ENCODE peak calls at places on chromosomes 4 and X, in seven cellular contexts. One of them, this sample, is unnamed.

GRCh38 chr4:77175201-77175610 is 18.2 kb downstream of the CCNG2 start:
- DNase-seq in IMR-90: no peak
- DNase-seq in mesenchymal stem cell: no peak
- DNase-seq in neuronal stem cell: peak; percentile 66
- DNase-seq in H9: peak; percentile 84
- DNase-seq in H1: no peak
- DNase-seq in mesendoderm: peak; percentile 90
- DNase-seq in this sample: peak; percentile 56

GRCh38 chr4:38135201-38135600 is 175.0 kb downstream of the PTTG2 start:
- DNase-seq in IMR-90: no peak
- DNase-seq in mesenchymal stem cell: no peak
- DNase-seq in neuronal stem cell: no peak
- DNase-seq in H9: no peak
- DNase-seq in H1: no peak
- DNase-seq in mesendoderm: no peak
- DNase-seq in this sample: no peak

GRCh38 chr4:156774422-156774821 is 197.2 kb downstream of the PDGFC start:
- DNase-seq in IMR-90: peak; percentile 96
- DNase-seq in mesenchymal stem cell: peak; percentile 94
- DNase-seq in neuronal stem cell: no peak
- DNase-seq in H9: no peak
- DNase-seq in H1: no peak
- DNase-seq in mesendoderm: no peak
- DNase-seq in this sample: peak; percentile 32

GRCh38 chr4:112515278-112516075 is 503 bp downstream of the NEUROG2 start:
- DNase-seq in IMR-90: no peak
- DNase-seq in mesenchymal stem cell: peak; percentile 47
- DNase-seq in neuronal stem cell: peak; percentile 42
- DNase-seq in H9: peak; percentile 63
- DNase-seq in H1: peak; percentile 79
- DNase-seq in mesendoderm: peak; percentile 60
- DNase-seq in this sample: peak; percentile 5

GRCh38 chr4:12956026-12956425 is 528.1 kb downstream of the RAB28 start:
- DNase-seq in IMR-90: no peak
- DNase-seq in mesenchymal stem cell: no peak
- DNase-seq in neuronal stem cell: no peak
- DNase-seq in H9: no peak
- DNase-seq in H1: no peak
- DNase-seq in mesendoderm: no peak
- DNase-seq in this sample: no peak

GRCh38 chrX:46653482-46653881 is 79.9 kb downstream of the CHST7 start:
- DNase-seq in IMR-90: peak; percentile 4
- DNase-seq in mesenchymal stem cell: no peak
- DNase-seq in neuronal stem cell: no peak
- DNase-seq in H9: peak; percentile 63
- DNase-seq in H1: peak; percentile 53
- DNase-seq in mesendoderm: peak; percentile 52
- DNase-seq in this sample: peak; percentile 41

GRCh38 chr4:149534779-149535178 is 280.9 kb downstream of the IQCM start:
- DNase-seq in IMR-90: no peak
- DNase-seq in mesenchymal stem cell: no peak
- DNase-seq in neuronal stem cell: no peak
- DNase-seq in H9: no peak
- DNase-seq in H1: no peak
- DNase-seq in mesendoderm: no peak
- DNase-seq in this sample: no peak

GRCh38 chrX:5916945-5917344 is 311.7 kb downstream of the NLGN4X start:
- DNase-seq in IMR-90: no peak
- DNase-seq in mesenchymal stem cell: no peak
- DNase-seq in neuronal stem cell: no peak
- DNase-seq in H9: no peak
- DNase-seq in H1: no peak
- DNase-seq in mesendoderm: peak; percentile 5
- DNase-seq in this sample: no peak

GRCh38 chr4:110198472-110199419 is at the start of gene ELOVL6:
- DNase-seq in IMR-90: peak; percentile 72
- DNase-seq in mesenchymal stem cell: peak; percentile 90
- DNase-seq in neuronal stem cell: peak; percentile 94
- DNase-seq in H9: peak; percentile 91
- DNase-seq in H1: peak; percentile 81
- DNase-seq in mesendoderm: peak; percentile 98
- DNase-seq in this sample: peak; percentile 16

GRCh38 chr4:116070283-116070682 is 956.9 kb upstream of the NDST4 start:
- DNase-seq in IMR-90: no peak
- DNase-seq in mesenchymal stem cell: peak; percentile 6
- DNase-seq in neuronal stem cell: no peak
- DNase-seq in H9: no peak
- DNase-seq in H1: no peak
- DNase-seq in mesendoderm: no peak
- DNase-seq in this sample: no peak

GRCh38 chr4:124903995-124904722 is 191.6 kb upstream of the ANKRD50 start:
- DNase-seq in IMR-90: peak; percentile 68
- DNase-seq in mesenchymal stem cell: peak; percentile 41
- DNase-seq in neuronal stem cell: no peak
- DNase-seq in H9: no peak
- DNase-seq in H1: no peak
- DNase-seq in mesendoderm: no peak
- DNase-seq in this sample: no peak

GRCh38 chrX:111348363-111348927 is 63.5 kb downstream of the DCX start:
- DNase-seq in IMR-90: no peak
- DNase-seq in mesenchymal stem cell: no peak
- DNase-seq in neuronal stem cell: no peak
- DNase-seq in H9: no peak
- DNase-seq in H1: no peak
- DNase-seq in mesendoderm: no peak
- DNase-seq in this sample: no peak

GRCh38 chr4:90641856-90642599 is 514.8 kb downstream of the CCSER1 start:
- DNase-seq in IMR-90: no peak
- DNase-seq in mesenchymal stem cell: no peak
- DNase-seq in neuronal stem cell: no peak
- DNase-seq in H9: no peak
- DNase-seq in H1: no peak
- DNase-seq in mesendoderm: peak; percentile 46
- DNase-seq in this sample: no peak

DNA sequence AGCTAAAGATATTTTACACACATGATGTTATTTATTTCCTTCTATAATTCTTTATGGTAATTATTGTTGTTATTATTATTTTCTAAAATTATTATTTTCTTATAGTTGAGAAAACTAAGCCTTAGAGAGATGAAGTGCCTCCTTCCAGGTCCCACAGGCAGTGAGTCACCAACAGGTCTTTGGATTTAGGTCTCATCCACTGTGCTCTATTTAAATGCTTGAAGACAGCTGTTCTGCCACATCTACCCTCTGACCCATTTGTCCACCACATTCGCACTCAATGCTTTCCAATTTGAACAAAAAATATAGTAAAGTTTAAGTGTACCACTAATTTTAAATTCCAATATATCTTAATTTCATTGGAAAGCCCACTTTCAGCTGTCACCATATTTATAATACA is 566.4 kb downstream of the PPARGC1A start:
- DNase-seq in IMR-90: no peak
- DNase-seq in mesenchymal stem cell: no peak
- DNase-seq in neuronal stem cell: no peak
- DNase-seq in H9: no peak
- DNase-seq in H1: no peak
- DNase-seq in mesendoderm: no peak
- DNase-seq in this sample: no peak
- H4K8ac ChIP-seq in IMR-90: no peak overlapping the region
- H4K8ac ChIP-seq in mesenchymal stem cell: no peak overlapping the region
- H4K8ac ChIP-seq in neuronal stem cell: no peak overlapping the region
- H4K8ac ChIP-seq in H9: no peak overlapping the region
- H4K8ac ChIP-seq in H1: no peak overlapping the region
- H4K8ac ChIP-seq in mesendoderm: no peak overlapping the region
- H4K8ac ChIP-seq in this sample: no peak overlapping the region

GRCh38 chrX:12032082-12032481 is 106.2 kb upstream of the FRMPD4 start:
- DNase-seq in IMR-90: no peak
- DNase-seq in mesenchymal stem cell: no peak
- DNase-seq in neuronal stem cell: no peak
- DNase-seq in H9: no peak
- DNase-seq in H1: no peak
- DNase-seq in mesendoderm: no peak
- DNase-seq in this sample: no peak

GRCh38 chrX:12021708-12022107 is 116.6 kb upstream of the FRMPD4 start:
- DNase-seq in IMR-90: no peak
- DNase-seq in mesenchymal stem cell: no peak
- DNase-seq in neuronal stem cell: no peak
- DNase-seq in H9: no peak
- DNase-seq in H1: no peak
- DNase-seq in mesendoderm: no peak
- DNase-seq in this sample: no peak

DNA sequence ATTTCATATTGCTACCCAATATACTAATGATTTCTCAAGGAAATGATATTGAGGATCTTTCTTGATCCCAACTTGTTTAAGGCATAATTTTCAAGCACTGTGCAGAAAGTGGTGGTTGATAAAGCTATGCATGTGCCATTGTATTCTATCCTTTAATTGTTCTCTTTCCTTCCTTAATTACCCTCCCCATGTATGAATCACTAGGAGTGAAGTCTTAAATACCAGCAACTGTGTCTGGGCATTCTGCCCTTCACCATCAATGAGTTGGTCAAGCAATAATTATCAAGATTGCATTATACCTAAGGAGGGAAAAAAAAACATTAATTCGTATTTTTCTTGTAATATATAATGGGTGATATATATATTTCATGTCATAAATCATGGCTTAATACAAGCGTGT is 111.8 kb upstream of the FRMPD4 start:
- DNase-seq in IMR-90: no peak
- DNase-seq in mesenchymal stem cell: no peak
- DNase-seq in neuronal stem cell: no peak
- DNase-seq in H9: no peak
- DNase-seq in H1: no peak
- DNase-seq in mesendoderm: no peak
- DNase-seq in this sample: no peak
- H3K4me2 ChIP-seq in IMR-90: no peak overlapping the region
- H3K4me2 ChIP-seq in mesenchymal stem cell: no peak overlapping the region
- H3K4me2 ChIP-seq in neuronal stem cell: no peak overlapping the region
- H3K4me2 ChIP-seq in H9: no peak overlapping the region
- H3K4me2 ChIP-seq in H1: no peak overlapping the region
- H3K4me2 ChIP-seq in mesendoderm: no peak overlapping the region
- H3K4me2 ChIP-seq in this sample: no peak overlapping the region

GRCh38 chrX:22059800-22060199 is 27.7 kb downstream of the PHEX start:
- DNase-seq in IMR-90: no peak
- DNase-seq in mesenchymal stem cell: no peak
- DNase-seq in neuronal stem cell: no peak
- DNase-seq in H9: no peak
- DNase-seq in H1: no peak
- DNase-seq in mesendoderm: no peak
- DNase-seq in this sample: no peak

GRCh38 chrX:22063284-22063683 is 31.2 kb downstream of the PHEX start:
- DNase-seq in IMR-90: no peak
- DNase-seq in mesenchymal stem cell: no peak
- DNase-seq in neuronal stem cell: peak; percentile 12
- DNase-seq in H9: no peak
- DNase-seq in H1: no peak
- DNase-seq in mesendoderm: no peak
- DNase-seq in this sample: no peak

GRCh38 chrX:22060451-22060940 is 28.4 kb downstream of the PHEX start:
- DNase-seq in IMR-90: peak; percentile 55
- DNase-seq in mesenchymal stem cell: peak; percentile 17
- DNase-seq in neuronal stem cell: no peak
- DNase-seq in H9: no peak
- DNase-seq in H1: no peak
- DNase-seq in mesendoderm: no peak
- DNase-seq in this sample: peak; percentile 80

GRCh38 chrX:22057667-22058066 is 25.5 kb downstream of the PHEX start:
- DNase-seq in IMR-90: no peak
- DNase-seq in mesenchymal stem cell: no peak
- DNase-seq in neuronal stem cell: no peak
- DNase-seq in H9: no peak
- DNase-seq in H1: no peak
- DNase-seq in mesendoderm: no peak
- DNase-seq in this sample: no peak

DNA sequence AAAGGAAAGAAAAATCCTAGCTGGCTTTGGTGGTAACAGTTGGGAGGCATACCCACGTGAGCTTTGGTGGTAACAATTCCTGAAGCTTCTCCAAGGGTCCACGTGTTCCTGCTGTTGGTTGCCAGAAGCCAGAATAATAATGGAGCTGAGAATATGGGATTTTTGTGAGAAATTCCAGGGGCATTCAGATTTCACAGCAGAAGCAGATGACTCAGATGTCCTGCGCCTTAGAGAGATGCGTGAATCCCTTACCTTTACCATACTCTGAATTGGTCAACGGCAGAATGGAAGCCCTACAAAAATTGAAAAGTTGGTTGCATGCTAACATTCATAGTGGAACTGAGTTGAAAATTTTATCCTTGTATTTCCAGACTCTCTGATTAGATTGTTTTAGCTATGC is 28.8 kb downstream of the PHEX start:
- DNase-seq in IMR-90: no peak
- DNase-seq in mesenchymal stem cell: no peak
- DNase-seq in neuronal stem cell: no peak
- DNase-seq in H9: no peak
- DNase-seq in H1: no peak
- DNase-seq in mesendoderm: no peak
- DNase-seq in this sample: peak; percentile 65
- H4K8ac ChIP-seq in IMR-90: no peak overlapping the region
- H4K8ac ChIP-seq in mesenchymal stem cell: no peak overlapping the region
- H4K8ac ChIP-seq in neuronal stem cell: no peak overlapping the region
- H4K8ac ChIP-seq in H9: no peak overlapping the region
- H4K8ac ChIP-seq in H1: no peak overlapping the region
- H4K8ac ChIP-seq in mesendoderm: no peak overlapping the region
- H4K8ac ChIP-seq in this sample: no peak overlapping the region

GRCh38 chr4:173769568-173769967 is 239.5 kb upstream of the HAND2 start:
- DNase-seq in IMR-90: peak; percentile 5
- DNase-seq in mesenchymal stem cell: peak; percentile 33
- DNase-seq in neuronal stem cell: no peak
- DNase-seq in H9: no peak
- DNase-seq in H1: no peak
- DNase-seq in mesendoderm: no peak
- DNase-seq in this sample: no peak

GRCh38 chr4:173765731-173766130 is 235.7 kb upstream of the HAND2 start:
- DNase-seq in IMR-90: no peak
- DNase-seq in mesenchymal stem cell: no peak
- DNase-seq in neuronal stem cell: no peak
- DNase-seq in H9: no peak
- DNase-seq in H1: no peak
- DNase-seq in mesendoderm: no peak
- DNase-seq in this sample: no peak

GRCh38 chr4:173763374-173763773 is 233.3 kb upstream of the HAND2 start:
- DNase-seq in IMR-90: no peak
- DNase-seq in mesenchymal stem cell: no peak
- DNase-seq in neuronal stem cell: no peak
- DNase-seq in H9: no peak
- DNase-seq in H1: no peak
- DNase-seq in mesendoderm: no peak
- DNase-seq in this sample: no peak

GRCh38 chr4:173767650-173768049 is 237.6 kb upstream of the HAND2 start:
- DNase-seq in IMR-90: no peak
- DNase-seq in mesenchymal stem cell: no peak
- DNase-seq in neuronal stem cell: no peak
- DNase-seq in H9: no peak
- DNase-seq in H1: no peak
- DNase-seq in mesendoderm: no peak
- DNase-seq in this sample: no peak

DNA sequence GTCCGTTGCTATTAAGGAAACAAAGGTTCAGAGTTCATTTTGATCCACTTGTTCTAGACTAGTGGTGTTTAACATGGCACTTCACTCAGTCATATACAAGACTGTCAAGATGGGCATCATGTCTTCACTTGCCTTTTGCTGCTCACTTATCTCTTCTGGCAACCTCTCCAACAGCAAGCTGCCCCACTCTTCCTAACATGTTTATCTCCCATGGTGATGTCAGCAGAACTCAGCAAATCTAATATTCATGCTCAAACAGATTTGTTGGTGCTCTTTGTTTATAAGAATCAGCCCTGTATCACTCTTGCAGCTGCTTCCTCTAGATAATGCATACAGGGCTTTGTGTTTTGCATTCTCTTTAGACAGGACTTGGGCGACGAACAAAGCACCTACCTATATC is 236.2 kb upstream of the HAND2 start:
- DNase-seq in IMR-90: peak; percentile 19
- DNase-seq in mesenchymal stem cell: peak; percentile 64
- DNase-seq in neuronal stem cell: no peak
- DNase-seq in H9: no peak
- DNase-seq in H1: no peak
- DNase-seq in mesendoderm: no peak
- DNase-seq in this sample: no peak
- H3K4me2 ChIP-seq in IMR-90: no peak overlapping the region
- H3K4me2 ChIP-seq in mesenchymal stem cell: no peak overlapping the region
- H3K4me2 ChIP-seq in neuronal stem cell: no peak overlapping the region
- H3K4me2 ChIP-seq in H9: no peak overlapping the region
- H3K4me2 ChIP-seq in H1: no peak overlapping the region
- H3K4me2 ChIP-seq in mesendoderm: no peak overlapping the region
- H3K4me2 ChIP-seq in this sample: no peak overlapping the region

This sample was measured in trophoblast cell.